ENCODE peak calls at places on chromosomes 5 and 9, in ten cellular contexts. A is adipocyte; Z is stimulated activated CD4-positive, alpha-beta T cell treated with anti-CD3 and anti-CD28 coated beads, Interleukin-12 subunit alpha, Interleukin-12 subunit beta, amount 100 ng/mL, for 4 hours; I is Daoy; M is cardiac fibroblast; Y is small intestine; D is IMR-90; O is activated CD4-positive, alpha-beta memory T cell treated with anti-CD3 and anti-CD28 coated beads, Interleukin-2, amount 10 ng/mL, durations not matched to agents 7 days and 5 days; R is iPS-NIHi11; E is T1000. L is an unnamed sample.

GRCh38 chr9:93940951-93941350 is 14.2 kb downstream of the BARX1 start:
- DNase-seq in D (no peak), A (no peak), I (no peak), Y (no peak), E (no peak), O (no peak), M (no peak), R (no peak), Z (no peak), L (no peak)

GRCh38 chr9:114484854-114485443 is 20.3 kb downstream of the WHRN start:
- DNase-seq in D (peak), O (peak), I (peak), Y (peak), R (no peak), E (peak), A (peak), Z (peak), M (peak), L (peak)

GRCh38 chr5:76389513-76390154 is 13.5 kb upstream of the IQGAP2 start:
- DNase-seq in Y (no peak), I (no peak), E (no peak), O (no peak), M (no peak), D (no peak), R (no peak), A (no peak), Z (no peak), L (no peak)

GRCh38 chr9:132792547-132792946 is 85.5 kb downstream of the AK8 start:
- DNase-seq in Z (no peak), A (no peak), E (no peak), M (no peak), O (no peak), I (no peak), Y (no peak), R (no peak), D (no peak), L (no peak)

GRCh38 chr5:1666812-1667588 is 132.6 kb downstream of the MRPL36 start:
- DNase-seq in E (no peak), A (peak), Y (no peak), O (no peak), Z (peak), D (no peak), M (no peak), I (peak), R (peak), L (peak)

GRCh38 chr9:79247021-79247420 is 324.7 kb upstream of the TLE4 start:
- DNase-seq in I (no peak), Z (no peak), M (no peak), O (no peak), R (no peak), A (no peak), E (no peak), Y (no peak), D (no peak), L (no peak)

GRCh38 chr5:159849437-159850191 is 66.7 kb upstream of the ADRA1B start:
- DNase-seq in O (no peak), D (peak), A (peak), M (peak), I (peak), E (no peak), R (no peak), Z (no peak), Y (no peak), L (peak)

GRCh38 chr5:163967273-163967672 is 461.9 kb downstream of the MAT2B start:
- DNase-seq in I (no peak), E (no peak), M (no peak), A (no peak), O (no peak), R (no peak), Y (no peak), D (no peak), Z (no peak), L (no peak)

GRCh38 chr9:38057416-38058195 is 11.4 kb downstream of the SHB start:
- DNase-seq in A (no peak), I (peak), O (no peak), M (no peak), Z (no peak), Y (no peak), D (no peak), E (no peak), R (no peak), L (no peak)

GRCh38 chr5:14870347-14871083 is 1.1 kb downstream of the ANKH start:
- DNase-seq in Y (peak), Z (peak), D (no peak), I (peak), E (no peak), R (no peak), M (no peak), A (no peak), O (peak), L (no peak)

GRCh38 chr9:17082343-17082742 is 52.5 kb upstream of the CNTLN start:
- DNase-seq in M (peak), D (peak), R (peak), Y (no peak), E (no peak), Z (no peak), O (no peak), I (peak), A (peak), L (peak)

GRCh38 chr5:6581090-6581489 is 51.8 kb downstream of the NSUN2 start:
- DNase-seq in Y (no peak), A (no peak), Z (no peak), O (no peak), E (no peak), R (no peak), I (no peak), M (no peak), D (no peak), L (no peak)

GRCh38 chr5:113296681-113297080 is 138.1 kb downstream of the TSSK1B start:
- DNase-seq in Z (no peak), Y (no peak), D (peak), M (no peak), I (no peak), O (no peak), A (peak), E (no peak), R (no peak), L (no peak)

GRCh38 chr9:136899196-136899595 is 12.9 kb downstream of the TRAF2 start:
- DNase-seq in Z (no peak), Y (peak), R (no peak), M (no peak), A (no peak), O (no peak), D (no peak), E (no peak), I (no peak), L (no peak)

GRCh38 chr9:15235658-15236057 is 71.4 kb downstream of the TTC39B start:
- DNase-seq in Y (no peak), M (no peak), A (no peak), I (no peak), Z (no peak), E (no peak), R (no peak), O (no peak), D (no peak), L (no peak)

GRCh38 chr9:87765521-87765920 is 39.6 kb downstream of the CTSL start:
- DNase-seq in Y (no peak), Z (no peak), E (no peak), I (no peak), A (no peak), D (no peak), O (no peak), M (no peak), R (no peak), L (no peak)

GRCh38 chr9:32161720-32162119 is 222.7 kb upstream of the ACO1 start:
- DNase-seq in E (no peak), I (no peak), O (no peak), M (no peak), A (no peak), Y (no peak), Z (no peak), D (no peak), R (no peak), L (no peak)

GRCh38 chr5:139668924-139669680 is 21.0 kb downstream of the CXXC5 start:
- DNase-seq in O (no peak), D (no peak), Y (no peak), E (no peak), M (no peak), A (no peak), Z (no peak), I (no peak), R (no peak), L (no peak)

GRCh38 chr9:34869390-34869789 is 88.7 kb upstream of the PHF24 start:
- DNase-seq in A (peak), Z (no peak), Y (no peak), R (no peak), D (peak), I (no peak), E (no peak), M (peak), O (no peak), L (peak)

GRCh38 chr5:39473156-39473779 is 48.5 kb upstream of the DAB2 start:
- DNase-seq in Y (no peak), D (peak), A (peak), I (no peak), M (peak), O (no peak), Z (no peak), E (no peak), R (no peak), L (peak)

GRCh38 chr5:7578056-7578455 is 182.1 kb downstream of the ADCY2 start:
- DNase-seq in R (no peak), I (no peak), D (no peak), Y (no peak), A (no peak), O (no peak), M (no peak), Z (no peak), E (no peak), L (no peak)

GRCh38 chr9:96501981-96502833 is 52.2 kb downstream of the HABP4 start:
- DNase-seq in A (no peak), M (no peak), I (no peak), O (no peak), E (no peak), Z (no peak), D (no peak), R (no peak), Y (no peak), L (no peak)

GRCh38 chr5:102886586-102886985 is 131.5 kb downstream of the PAM start:
- DNase-seq in O (no peak), I (no peak), D (peak), E (no peak), Y (no peak), R (no peak), Z (no peak), M (no peak), A (no peak), L (peak)

GRCh38 chr9:23658859-23659258 is 167.2 kb downstream of the ELAVL2 start:
- DNase-seq in Z (no peak), E (no peak), D (no peak), O (no peak), M (no peak), I (no peak), R (no peak), A (no peak), Y (no peak), L (no peak)

GRCh38 chr5:164357405-164358033 is 852.1 kb downstream of the MAT2B start:
- DNase-seq in M (no peak), E (no peak), I (no peak), R (no peak), Z (no peak), O (no peak), A (no peak), D (no peak), Y (no peak), L (no peak)

GRCh38 chr9:28518439-28518838 is 945.2 kb upstream of the C9orf72 start:
- DNase-seq in M (no peak), Z (no peak), E (no peak), D (no peak), R (no peak), Y (no peak), A (no peak), I (no peak), O (no peak), L (no peak)

L was measured in fibroblast of mammary gland.